ENCODE peak calls at places on chromosomes 3 and 15, in seven cellular contexts. F is mesendoderm, O is IMR-90, R is mesenchymal stem cell, N is neuronal stem cell, D is H9, S is H1. I is an unnamed sample.

GRCh38 chr3:144770813-144771400 is 799.3 kb downstream of the DIPK2A start:
- DNase-seq in O (peak; percentile 38), N (peak; percentile 8), S (no peak), F (peak; percentile 28), R (peak; percentile 58), D (no peak), I (peak; percentile 40)

GRCh38 chr15:78374436-78375393 is 34.6 kb downstream of the CRABP1 start:
- DNase-seq in F (no peak), O (no peak), S (no peak), D (peak; percentile 49), N (no peak), R (no peak), I (no peak)

GRCh38 chr3:187713504-187713903 is 11.1 kb upstream of the RTP2 start:
- DNase-seq in F (peak; percentile 65), O (peak; percentile 54), D (no peak), R (peak; percentile 45), N (no peak), S (no peak), I (no peak)

GRCh38 chr15:79282371-79283251 is at the start of gene ANKRD34C:
- DNase-seq in O (no peak), F (no peak), N (no peak), S (no peak), R (no peak), D (peak; percentile 50), I (no peak)

GRCh38 chr15:67253517-67254237 is 784 bp downstream of the AAGAB start:
- DNase-seq in O (peak; percentile 31), S (no peak), D (no peak), F (peak; percentile 32), N (peak; percentile 5), R (peak; percentile 42), I (no peak)

GRCh38 chr15:63323798-63324651 is 46.6 kb downstream of the APH1B start:
- DNase-seq in D (no peak), R (no peak), S (no peak), O (no peak), F (no peak), N (no peak), I (no peak)

GRCh38 chr15:20340331-20340811 is 201.2 kb downstream of the GOLGA6L6 start:
- DNase-seq in F (no peak), D (peak; percentile 74), R (no peak), O (peak; percentile 18), N (no peak), S (no peak), I (no peak)

GRCh38 chr3:30667250-30667585 is 60.8 kb downstream of the TGFBR2 start:
- DNase-seq in F (peak; percentile 95), D (peak; percentile 71), O (no peak), S (peak; percentile 38), N (peak; percentile 30), R (peak; percentile 25), I (no peak)

GRCh38 chr3:150169279-150169970 is 198.7 kb upstream of the PFN2 start:
- DNase-seq in O (no peak), N (no peak), S (no peak), R (no peak), D (no peak), F (no peak), I (no peak)

GRCh38 chr3:194272221-194272620 is 78.9 kb downstream of the CPN2 start:
- DNase-seq in S (no peak), R (no peak), O (no peak), N (no peak), F (no peak), D (peak; percentile 17), I (no peak)

GRCh38 chr15:63879211-63879610 is 45.5 kb upstream of the HERC1 start:
- DNase-seq in F (peak; percentile 32), D (no peak), S (no peak), R (no peak), O (no peak), N (peak; percentile 18), I (no peak)

GRCh38 chr3:37163262-37164020 is 10.9 kb downstream of the LRRFIP2 start:
- DNase-seq in O (peak; percentile 82), R (peak; percentile 93), F (peak; percentile 51), D (peak; percentile 41), N (no peak), S (no peak), I (no peak)

GRCh38 chr3:81581966-81582599 is 179.4 kb downstream of the GBE1 start:
- DNase-seq in O (peak; percentile 47), D (no peak), S (peak; percentile 5), N (no peak), R (peak; percentile 47), F (peak; percentile 37), I (peak; percentile 63)

GRCh38 chr3:36648241-36649034 is 115.9 kb downstream of the DCLK3 start:
- DNase-seq in D (no peak), S (no peak), F (no peak), N (no peak), O (peak; percentile 86), R (peak; percentile 56), I (peak; percentile 12)

GRCh38 chr3:75224419-75224818 is 439.7 kb upstream of the FRG2C start:
- DNase-seq in R (no peak), F (no peak), O (no peak), S (no peak), N (no peak), D (no peak), I (peak; percentile 17)

GRCh38 chr15:51801391-51801835 is 28.0 kb upstream of the TMOD3 start:
- DNase-seq in D (peak; percentile 63), F (peak; percentile 63), R (peak; percentile 22), S (no peak), O (peak; percentile 18), N (peak; percentile 15), I (peak; percentile 56)

GRCh38 chr15:69414702-69415161 is 583 bp downstream of the KIF23 start:
- DNase-seq in S (no peak), R (peak; percentile 91), O (peak; percentile 89), N (peak; percentile 24), F (peak; percentile 81), D (peak; percentile 47), I (peak; percentile 72)

GRCh38 chr15:68821190-68821897 is 649 bp upstream of the ANP32A start:
- DNase-seq in R (peak; percentile 13), S (no peak), F (no peak), N (peak; percentile 20), O (no peak), D (no peak), I (no peak)

GRCh38 chr3:111610612-111611054 is 15.5 kb upstream of the ZBED2 start:
- DNase-seq in S (no peak), F (no peak), R (no peak), D (no peak), O (no peak), N (no peak), I (no peak)

GRCh38 chr3:100386437-100387064 is 14.3 kb downstream of the TOMM70 start:
- DNase-seq in R (peak; percentile 29), S (no peak), O (peak; percentile 35), N (no peak), D (no peak), F (no peak), I (no peak)

GRCh38 chr15:101646652-101647051 is 5.5 kb downstream of the TM2D3 start:
- DNase-seq in O (no peak), N (no peak), S (no peak), D (no peak), R (no peak), F (no peak), I (no peak)

GRCh38 chr3:114320251-114320650 is 26.4 kb downstream of the TIGIT start:
- DNase-seq in F (no peak), O (no peak), D (no peak), R (no peak), S (no peak), N (no peak), I (no peak)

GRCh38 chr3:18121020-18121419 is 304.1 kb downstream of the SATB1 start:
- DNase-seq in S (no peak), N (no peak), F (no peak), O (no peak), R (no peak), D (no peak), I (no peak)

GRCh38 chr15:40471778-40472130 is 970 bp downstream of the CHST14 start:
- DNase-seq in N (no peak), S (peak; percentile 29), R (no peak), O (peak; percentile 10), F (peak; percentile 89), D (peak; percentile 70), I (peak; percentile 85)

GRCh38 chr3:42056840-42057239 is 34.3 kb upstream of the TRAK1 start:
- DNase-seq in F (no peak), O (no peak), N (no peak), D (no peak), R (no peak), S (no peak), I (no peak)

DNA sequence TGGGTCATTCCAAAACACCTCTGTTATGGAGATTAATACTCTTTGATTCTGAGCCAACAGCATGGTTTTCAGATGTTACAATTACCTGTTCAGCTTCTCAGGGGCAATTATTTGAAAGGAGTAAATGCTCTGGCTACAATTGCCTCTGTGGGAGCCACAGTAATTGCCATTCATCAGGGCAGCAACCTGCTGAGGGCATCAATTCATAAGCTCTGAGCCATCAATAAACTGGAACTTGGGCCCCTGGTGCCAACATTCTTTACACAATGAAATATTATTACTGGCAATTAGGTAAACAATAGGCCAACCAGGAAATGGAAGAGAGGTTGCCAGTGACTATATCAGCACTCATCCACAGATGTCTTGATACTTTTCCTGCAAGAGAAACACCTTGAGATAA is 660.8 kb downstream of the MECOM start:
- DNase-seq in F (no peak), O (no peak), N (no peak), R (no peak), S (peak; percentile 58), D (no peak), I (no peak)
- H3K4me1 ChIP-seq in F (peaks cover 4% of the 10 kb centered on the region), O (no peaks in the 10 kb centered on the region), N (no peaks in the 10 kb centered on the region), R (no peaks in the 10 kb centered on the region), S (peaks cover 11% of the 10 kb centered on the region), D (no peaks in the 10 kb centered on the region), I (no peaks in the 10 kb centered on the region)

GRCh38 chr3:129938140-129938930 is 36.2 kb upstream of the TRH start:
- DNase-seq in O (no peak), F (no peak), N (no peak), R (no peak), D (no peak), S (no peak), I (no peak)
- H3K18ac ChIP-seq in O (no peak overlapping the region), F (no peak overlapping the region), N (peak overlapping the region; percentile 93), R (no peak overlapping the region), D (no peak overlapping the region), S (no peak overlapping the region), I (no peak overlapping the region)

DNA sequence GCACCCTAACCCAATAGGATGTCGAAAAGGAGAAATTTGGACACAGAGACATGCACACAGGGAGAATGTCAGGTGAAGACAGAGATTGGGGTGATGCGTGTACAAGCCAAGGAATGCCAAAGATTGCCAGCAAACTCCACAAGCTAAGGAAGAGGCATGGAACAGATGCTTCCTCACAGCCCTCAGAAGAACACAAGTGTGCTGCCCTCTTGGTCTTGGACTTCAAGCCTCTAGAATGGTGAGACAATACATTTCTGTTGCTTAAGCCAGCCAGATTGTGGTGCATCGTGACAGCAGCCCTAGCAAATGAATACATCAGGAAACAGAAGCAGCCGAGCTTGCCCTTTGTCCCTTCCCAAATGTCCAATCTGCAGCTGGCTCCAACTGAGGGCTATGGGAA is 23.7 kb upstream of the ARL8B start:
- DNase-seq in N (no peak), D (no peak), R (no peak), F (no peak), S (no peak), O (no peak), I (no peak)
- H2BK5ac ChIP-seq in N (no peak overlapping the region), D (no peak overlapping the region), R (no peak overlapping the region), F (no peak overlapping the region), S (no peak overlapping the region), O (no peak overlapping the region), I (no peak overlapping the region)

DNA sequence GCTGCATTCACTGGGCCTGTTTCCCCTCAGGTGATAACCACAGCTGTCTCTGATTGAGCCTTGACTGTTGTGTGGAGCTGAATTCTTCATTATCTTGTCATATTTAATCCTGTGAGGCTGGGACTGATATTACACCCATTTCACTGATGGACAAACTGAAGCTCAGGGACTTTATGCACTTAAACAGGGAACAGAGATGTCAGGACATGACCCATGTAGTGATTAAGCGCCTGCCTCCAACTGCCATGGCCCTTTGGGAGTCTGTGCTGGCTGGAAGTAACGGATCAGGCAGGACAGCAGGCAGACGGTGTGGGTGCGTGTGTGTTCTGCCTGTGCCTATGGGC is 7.5 kb downstream of the GNAI2 start:
- DNase-seq in R (no peak), O (no peak), F (no peak), S (no peak), N (no peak), D (no peak), I (no peak)
- H3K4me1 ChIP-seq in R (peaks cover 77% of the 10 kb centered on the region), O (peaks cover 59% of the 10 kb centered on the region), F (peaks cover 48% of the 10 kb centered on the region), S (peaks cover 63% of the 10 kb centered on the region), N (peaks cover 62% of the 10 kb centered on the region), D (peaks cover 15% of the 10 kb centered on the region), I (peaks cover 50% of the 10 kb centered on the region)